ENCODE peak calls at places on chromosome 4, in five cellular contexts. One of them, this sample, is unnamed.

GRCh38 chr4:105990933-105991332 is 95.7 kb downstream of the NPNT start:
- DNase-seq in activated CD8-positive, alpha-beta T cell treated with anti-CD3 and anti-CD28 coated beads for 36 hours: no peak
- DNase-seq in ovary: peak
- DNase-seq in lower leg skin: peak
- DNase-seq in thyroid gland: peak
- DNase-seq in this sample: no peak

GRCh38 chr4:22514431-22514830 is 1.4 kb downstream of the ADGRA3 start:
- DNase-seq in activated CD8-positive, alpha-beta T cell treated with anti-CD3 and anti-CD28 coated beads for 36 hours: no peak
- DNase-seq in ovary: no peak
- DNase-seq in lower leg skin: no peak
- DNase-seq in thyroid gland: peak
- DNase-seq in this sample: no peak

GRCh38 chr4:147714575-147715401 is 17.1 kb upstream of the ARHGAP10 start:
- DNase-seq in activated CD8-positive, alpha-beta T cell treated with anti-CD3 and anti-CD28 coated beads for 36 hours: no peak
- DNase-seq in ovary: no peak
- DNase-seq in lower leg skin: peak
- DNase-seq in thyroid gland: peak
- DNase-seq in this sample: peak

GRCh38 chr4:181161669-181162068 is 1081.5 kb upstream of the TENM3 start:
- DNase-seq in activated CD8-positive, alpha-beta T cell treated with anti-CD3 and anti-CD28 coated beads for 36 hours: no peak
- DNase-seq in ovary: no peak
- DNase-seq in lower leg skin: no peak
- DNase-seq in thyroid gland: no peak
- DNase-seq in this sample: no peak

GRCh38 chr4:183834252-183834651 is 70.9 kb upstream of the STOX2 start:
- DNase-seq in activated CD8-positive, alpha-beta T cell treated with anti-CD3 and anti-CD28 coated beads for 36 hours: no peak
- DNase-seq in ovary: no peak
- DNase-seq in lower leg skin: no peak
- DNase-seq in thyroid gland: peak
- DNase-seq in this sample: no peak

GRCh38 chr4:142040043-142040442 is 403.7 kb downstream of the IL15 start:
- DNase-seq in activated CD8-positive, alpha-beta T cell treated with anti-CD3 and anti-CD28 coated beads for 36 hours: no peak
- DNase-seq in ovary: no peak
- DNase-seq in lower leg skin: no peak
- DNase-seq in thyroid gland: no peak
- DNase-seq in this sample: no peak

GRCh38 chr4:39613093-39613656 is 25.5 kb downstream of the SMIM14 start:
- DNase-seq in activated CD8-positive, alpha-beta T cell treated with anti-CD3 and anti-CD28 coated beads for 36 hours: no peak
- DNase-seq in ovary: no peak
- DNase-seq in lower leg skin: no peak
- DNase-seq in thyroid gland: no peak
- DNase-seq in this sample: no peak

GRCh38 chr4:28369504-28369903 is 1508.9 kb downstream of the STIM2 start:
- DNase-seq in activated CD8-positive, alpha-beta T cell treated with anti-CD3 and anti-CD28 coated beads for 36 hours: no peak
- DNase-seq in ovary: no peak
- DNase-seq in lower leg skin: no peak
- DNase-seq in thyroid gland: no peak
- DNase-seq in this sample: no peak

GRCh38 chr4:118124977-118125376 is 90.7 kb downstream of the NDST3 start:
- DNase-seq in activated CD8-positive, alpha-beta T cell treated with anti-CD3 and anti-CD28 coated beads for 36 hours: no peak
- DNase-seq in ovary: no peak
- DNase-seq in lower leg skin: no peak
- DNase-seq in thyroid gland: no peak
- DNase-seq in this sample: no peak

GRCh38 chr4:153809916-153810810 is 21.3 kb upstream of the SFRP2 start:
- DNase-seq in activated CD8-positive, alpha-beta T cell treated with anti-CD3 and anti-CD28 coated beads for 36 hours: no peak
- DNase-seq in ovary: no peak
- DNase-seq in lower leg skin: no peak
- DNase-seq in thyroid gland: no peak
- DNase-seq in this sample: no peak

GRCh38 chr4:39466747-39467146 is 7.9 kb downstream of the LIAS start:
- DNase-seq in activated CD8-positive, alpha-beta T cell treated with anti-CD3 and anti-CD28 coated beads for 36 hours: no peak
- DNase-seq in ovary: no peak
- DNase-seq in lower leg skin: no peak
- DNase-seq in thyroid gland: no peak
- DNase-seq in this sample: no peak

GRCh38 chr4:70838400-70838971 is 1.2 kb downstream of the GRSF1 start:
- DNase-seq in activated CD8-positive, alpha-beta T cell treated with anti-CD3 and anti-CD28 coated beads for 36 hours: no peak
- DNase-seq in ovary: no peak
- DNase-seq in lower leg skin: no peak
- DNase-seq in thyroid gland: no peak
- DNase-seq in this sample: no peak

GRCh38 chr4:8318509-8318908 is 49.0 kb downstream of the HTRA3 start:
- DNase-seq in activated CD8-positive, alpha-beta T cell treated with anti-CD3 and anti-CD28 coated beads for 36 hours: no peak
- DNase-seq in ovary: no peak
- DNase-seq in lower leg skin: no peak
- DNase-seq in thyroid gland: no peak
- DNase-seq in this sample: no peak

GRCh38 chr4:17468638-17469221 is 43.2 kb downstream of the QDPR start:
- DNase-seq in activated CD8-positive, alpha-beta T cell treated with anti-CD3 and anti-CD28 coated beads for 36 hours: no peak
- DNase-seq in ovary: peak
- DNase-seq in lower leg skin: no peak
- DNase-seq in thyroid gland: peak
- DNase-seq in this sample: no peak

GRCh38 chr4:8866828-8867623 is 4.6 kb downstream of the HMX1 start:
- DNase-seq in activated CD8-positive, alpha-beta T cell treated with anti-CD3 and anti-CD28 coated beads for 36 hours: no peak
- DNase-seq in ovary: no peak
- DNase-seq in lower leg skin: no peak
- DNase-seq in thyroid gland: no peak
- DNase-seq in this sample: no peak

GRCh38 chr4:26081795-26082498 is 167.9 kb downstream of the SMIM20 start:
- DNase-seq in activated CD8-positive, alpha-beta T cell treated with anti-CD3 and anti-CD28 coated beads for 36 hours: no peak
- DNase-seq in ovary: no peak
- DNase-seq in lower leg skin: no peak
- DNase-seq in thyroid gland: no peak
- DNase-seq in this sample: no peak

GRCh38 chr4:145819246-145820181 is 119.1 kb downstream of the ZNF827 start:
- DNase-seq in activated CD8-positive, alpha-beta T cell treated with anti-CD3 and anti-CD28 coated beads for 36 hours: no peak
- DNase-seq in ovary: no peak
- DNase-seq in lower leg skin: no peak
- DNase-seq in thyroid gland: no peak
- DNase-seq in this sample: no peak

GRCh38 chr4:186900232-186900900 is 176.7 kb upstream of the FAT1 start:
- DNase-seq in activated CD8-positive, alpha-beta T cell treated with anti-CD3 and anti-CD28 coated beads for 36 hours: no peak
- DNase-seq in ovary: no peak
- DNase-seq in lower leg skin: no peak
- DNase-seq in thyroid gland: no peak
- DNase-seq in this sample: peak

GRCh38 chr4:174156239-174156826 is 127.1 kb downstream of the FBXO8 start:
- DNase-seq in activated CD8-positive, alpha-beta T cell treated with anti-CD3 and anti-CD28 coated beads for 36 hours: no peak
- DNase-seq in ovary: no peak
- DNase-seq in lower leg skin: no peak
- DNase-seq in thyroid gland: no peak
- DNase-seq in this sample: no peak
- TF ChIP-seq CTCF in activated CD8-positive, alpha-beta T cell treated with anti-CD3 and anti-CD28 coated beads for 36 hours: peak
- TF ChIP-seq CTCF in ovary: peak
- TF ChIP-seq CTCF in lower leg skin: no peak
- TF ChIP-seq CTCF in thyroid gland: peak
- TF ChIP-seq CTCF in this sample: peak

DNA sequence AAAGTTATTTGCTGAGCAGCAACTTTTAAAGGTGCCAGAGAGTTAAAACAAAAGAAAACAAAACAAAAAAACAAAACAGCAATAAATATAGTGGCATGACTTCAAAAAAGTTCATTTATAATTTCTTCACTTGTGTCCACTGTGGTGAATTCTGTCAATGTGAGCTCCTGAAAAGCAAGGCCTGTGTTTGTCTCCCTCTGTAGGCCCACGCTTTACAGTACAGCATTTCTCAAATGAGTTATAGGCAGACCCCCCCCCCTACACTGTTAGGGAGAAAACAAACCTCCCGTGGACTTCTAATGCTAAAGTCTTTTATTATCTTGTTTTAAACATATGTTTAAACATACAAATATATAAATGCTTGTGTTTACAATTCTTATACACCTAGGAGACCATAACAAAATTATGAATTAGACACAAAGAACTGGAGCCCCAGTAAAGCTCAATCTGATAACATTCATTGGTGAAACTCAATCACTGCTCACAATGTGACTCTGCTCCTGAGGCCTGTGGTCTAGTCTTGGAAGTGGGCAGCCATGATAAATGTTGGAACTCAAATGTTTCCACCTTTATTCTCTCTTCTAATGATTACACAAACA is 47.0 kb upstream of the SCOC start:
- DNase-seq in activated CD8-positive, alpha-beta T cell treated with anti-CD3 and anti-CD28 coated beads for 36 hours: peak
- DNase-seq in ovary: peak
- DNase-seq in lower leg skin: no peak
- DNase-seq in thyroid gland: peak
- DNase-seq in this sample: no peak
- TF ChIP-seq CTCF in activated CD8-positive, alpha-beta T cell treated with anti-CD3 and anti-CD28 coated beads for 36 hours: peak
- TF ChIP-seq CTCF in ovary: peak
- TF ChIP-seq CTCF in lower leg skin: no peak
- TF ChIP-seq CTCF in thyroid gland: peak
- TF ChIP-seq CTCF in this sample: peak

DNA sequence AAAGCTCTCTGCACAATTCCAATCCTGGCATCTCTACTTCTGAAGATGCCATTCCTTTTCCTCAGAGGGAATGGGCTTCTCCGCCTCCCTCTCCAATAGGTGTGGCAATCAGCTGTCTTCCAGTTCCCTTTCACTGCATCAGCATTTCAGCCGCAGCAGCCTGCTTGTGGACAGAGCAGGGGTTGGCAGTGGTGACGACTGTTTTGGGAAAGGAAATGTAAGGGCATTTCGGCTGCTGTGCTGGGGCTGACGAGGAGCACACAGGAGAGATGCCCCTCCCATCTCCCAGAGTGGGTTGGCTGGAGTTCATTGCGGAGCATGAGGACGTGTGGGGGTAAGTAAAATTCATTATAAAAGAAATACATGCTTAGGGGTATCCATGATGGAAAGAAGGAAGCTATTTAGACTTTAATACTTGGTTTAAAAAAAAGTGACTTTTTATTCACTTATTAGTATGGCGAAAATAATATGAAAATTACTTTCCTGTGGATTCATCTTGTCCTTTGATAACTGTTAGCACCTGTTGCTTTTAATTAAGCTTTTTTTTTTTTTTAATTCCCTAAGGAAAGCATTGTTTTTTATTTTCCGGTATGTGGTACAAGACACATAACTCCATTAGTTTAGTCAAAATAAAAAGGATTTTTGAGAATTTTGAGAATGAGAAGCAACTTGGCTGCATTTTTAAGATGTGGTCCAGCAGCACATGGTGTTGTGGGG is at the start of gene LIMCH1:
- DNase-seq in activated CD8-positive, alpha-beta T cell treated with anti-CD3 and anti-CD28 coated beads for 36 hours: no peak
- DNase-seq in ovary: peak
- DNase-seq in lower leg skin: peak
- DNase-seq in thyroid gland: peak
- DNase-seq in this sample: no peak
- TF ChIP-seq CTCF in activated CD8-positive, alpha-beta T cell treated with anti-CD3 and anti-CD28 coated beads for 36 hours: no peak
- TF ChIP-seq CTCF in ovary: no peak
- TF ChIP-seq CTCF in lower leg skin: no peak
- TF ChIP-seq CTCF in thyroid gland: no peak
- TF ChIP-seq CTCF in this sample: no peak

GRCh38 chr4:92035666-92036065 is 268.1 kb upstream of the GRID2 start:
- DNase-seq in activated CD8-positive, alpha-beta T cell treated with anti-CD3 and anti-CD28 coated beads for 36 hours: no peak
- DNase-seq in ovary: no peak
- DNase-seq in lower leg skin: no peak
- DNase-seq in thyroid gland: no peak
- DNase-seq in this sample: no peak

GRCh38 chr4:92031825-92032224 is 271.9 kb upstream of the GRID2 start:
- DNase-seq in activated CD8-positive, alpha-beta T cell treated with anti-CD3 and anti-CD28 coated beads for 36 hours: no peak
- DNase-seq in ovary: no peak
- DNase-seq in lower leg skin: no peak
- DNase-seq in thyroid gland: no peak
- DNase-seq in this sample: no peak
- TF ChIP-seq CTCF in activated CD8-positive, alpha-beta T cell treated with anti-CD3 and anti-CD28 coated beads for 36 hours: no peak
- TF ChIP-seq CTCF in ovary: no peak
- TF ChIP-seq CTCF in lower leg skin: no peak
- TF ChIP-seq CTCF in thyroid gland: no peak
- TF ChIP-seq CTCF in this sample: no peak

DNA sequence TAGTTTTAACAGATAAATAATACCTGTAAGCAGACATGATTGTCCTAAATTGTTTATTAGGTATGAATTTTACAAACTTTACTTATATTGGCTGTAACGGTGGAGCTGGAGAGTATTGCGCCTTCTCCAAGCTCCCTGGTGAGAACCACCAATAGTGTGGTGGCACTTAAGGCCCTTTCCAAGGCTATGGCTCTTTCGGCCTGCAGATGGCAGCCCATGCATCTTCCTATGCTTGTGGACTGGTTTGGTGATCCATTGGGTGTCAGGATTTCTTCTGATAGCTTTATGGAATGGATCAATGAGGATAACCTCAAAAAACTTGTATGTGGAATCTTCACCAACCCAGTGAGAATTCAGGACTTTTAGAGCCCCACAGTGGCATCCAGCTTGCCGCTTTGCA is 7.8 kb downstream of the LARP1B start:
- DNase-seq in activated CD8-positive, alpha-beta T cell treated with anti-CD3 and anti-CD28 coated beads for 36 hours: peak
- DNase-seq in ovary: no peak
- DNase-seq in lower leg skin: no peak
- DNase-seq in thyroid gland: no peak
- DNase-seq in this sample: no peak
- TF ChIP-seq CTCF in activated CD8-positive, alpha-beta T cell treated with anti-CD3 and anti-CD28 coated beads for 36 hours: peak
- TF ChIP-seq CTCF in ovary: no peak
- TF ChIP-seq CTCF in lower leg skin: no peak
- TF ChIP-seq CTCF in thyroid gland: peak
- TF ChIP-seq CTCF in this sample: peak

DNA sequence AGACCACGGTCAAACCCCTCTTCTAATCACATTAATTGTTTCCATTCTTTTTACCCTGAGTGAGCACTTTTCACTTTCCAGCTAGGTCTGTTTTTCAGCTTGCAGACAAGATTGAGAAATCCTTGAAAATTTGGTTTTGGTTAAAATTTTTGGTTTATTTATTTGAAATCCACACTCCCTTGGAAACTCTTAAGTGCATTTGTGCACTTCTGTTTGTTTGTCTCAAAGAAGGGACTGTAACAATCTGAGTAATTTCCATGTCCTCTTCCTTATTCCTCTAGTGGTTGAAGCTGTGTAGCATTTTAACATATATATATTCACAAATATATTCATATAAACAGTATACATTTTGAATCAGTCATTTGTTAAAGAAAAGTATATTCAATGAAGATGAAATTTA is 333.3 kb downstream of the ANK2 start:
- DNase-seq in activated CD8-positive, alpha-beta T cell treated with anti-CD3 and anti-CD28 coated beads for 36 hours: no peak
- DNase-seq in ovary: no peak
- DNase-seq in lower leg skin: no peak
- DNase-seq in thyroid gland: no peak
- DNase-seq in this sample: no peak
- TF ChIP-seq CTCF in activated CD8-positive, alpha-beta T cell treated with anti-CD3 and anti-CD28 coated beads for 36 hours: no peak
- TF ChIP-seq CTCF in ovary: no peak
- TF ChIP-seq CTCF in lower leg skin: no peak
- TF ChIP-seq CTCF in thyroid gland: no peak
- TF ChIP-seq CTCF in this sample: no peak

GRCh38 chr4:125664091-125664767 is 349.5 kb downstream of the FAT4 start:
- DNase-seq in activated CD8-positive, alpha-beta T cell treated with anti-CD3 and anti-CD28 coated beads for 36 hours: no peak
- DNase-seq in ovary: no peak
- DNase-seq in lower leg skin: no peak
- DNase-seq in thyroid gland: peak
- DNase-seq in this sample: no peak

DNA sequence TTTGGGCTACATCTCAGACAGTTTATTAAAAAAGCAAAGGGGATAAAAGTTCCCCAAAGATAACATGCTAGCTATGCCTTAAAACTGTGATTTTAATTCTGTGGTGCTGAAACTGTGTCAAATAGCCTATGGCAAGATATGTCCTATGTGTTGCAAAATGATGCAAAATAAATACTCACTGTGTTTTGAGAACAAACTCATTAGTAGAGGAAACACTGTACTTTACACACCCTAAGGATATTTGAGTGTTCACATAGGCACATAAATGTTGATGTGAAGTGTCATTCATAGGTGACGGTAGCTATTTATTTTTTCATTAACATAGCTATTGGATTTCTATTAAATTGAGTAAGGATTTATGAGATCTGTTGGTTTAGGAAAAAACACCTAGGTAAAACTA is 351.9 kb downstream of the FAT4 start:
- DNase-seq in activated CD8-positive, alpha-beta T cell treated with anti-CD3 and anti-CD28 coated beads for 36 hours: no peak
- DNase-seq in ovary: no peak
- DNase-seq in lower leg skin: no peak
- DNase-seq in thyroid gland: no peak
- DNase-seq in this sample: no peak
- TF ChIP-seq CTCF in activated CD8-positive, alpha-beta T cell treated with anti-CD3 and anti-CD28 coated beads for 36 hours: no peak
- TF ChIP-seq CTCF in ovary: no peak
- TF ChIP-seq CTCF in lower leg skin: no peak
- TF ChIP-seq CTCF in thyroid gland: no peak
- TF ChIP-seq CTCF in this sample: no peak